ENCODE peak calls at places on chromosomes 3 and 15, in five cellular contexts. One of them, this sample, is unnamed.

GRCh38 chr3:128296469-128297251 is 143.4 kb downstream of the EEFSEC start:
- DNase-seq in psoas muscle: no peak
- DNase-seq in nephron progenitor cell: no peak
- DNase-seq in adipocyte: no peak
- DNase-seq in hepatocyte: no peak
- DNase-seq in this sample: no peak

GRCh38 chr15:83565553-83566159 is 88.3 kb upstream of the ADAMTSL3 start:
- DNase-seq in psoas muscle: no peak
- DNase-seq in nephron progenitor cell: peak; percentile 23
- DNase-seq in adipocyte: peak; percentile 54
- DNase-seq in hepatocyte: peak; percentile 57
- DNase-seq in this sample: no peak

GRCh38 chr15:36109943-36110658 is 469.3 kb upstream of the CDIN1 start:
- DNase-seq in psoas muscle: no peak
- DNase-seq in nephron progenitor cell: no peak
- DNase-seq in adipocyte: no peak
- DNase-seq in hepatocyte: no peak
- DNase-seq in this sample: peak; percentile 52

GRCh38 chr15:88894348-88894818 is 961 bp downstream of the HAPLN3 start:
- DNase-seq in psoas muscle: peak; percentile 64
- DNase-seq in nephron progenitor cell: peak; percentile 80
- DNase-seq in adipocyte: no peak
- DNase-seq in hepatocyte: peak; percentile 85
- DNase-seq in this sample: no peak

GRCh38 chr15:71274448-71274798 is 159.2 kb downstream of the THSD4 start:
- DNase-seq in psoas muscle: no peak
- DNase-seq in nephron progenitor cell: no peak
- DNase-seq in adipocyte: no peak
- DNase-seq in hepatocyte: no peak
- DNase-seq in this sample: no peak

GRCh38 chr15:67083135-67083766 is 17.8 kb downstream of the SMAD3 start:
- DNase-seq in psoas muscle: no peak
- DNase-seq in nephron progenitor cell: no peak
- DNase-seq in adipocyte: peak; percentile 58
- DNase-seq in hepatocyte: no peak
- DNase-seq in this sample: peak; percentile 30

GRCh38 chr3:58173029-58173669 is 37.6 kb downstream of the DNASE1L3 start:
- DNase-seq in psoas muscle: no peak
- DNase-seq in nephron progenitor cell: no peak
- DNase-seq in adipocyte: no peak
- DNase-seq in hepatocyte: no peak
- DNase-seq in this sample: no peak

GRCh38 chr3:173584093-173584833 is 186.7 kb downstream of the NLGN1 start:
- DNase-seq in psoas muscle: no peak
- DNase-seq in nephron progenitor cell: peak; percentile 59
- DNase-seq in adipocyte: peak; percentile 85
- DNase-seq in hepatocyte: peak; percentile 62
- DNase-seq in this sample: peak; percentile 25

GRCh38 chr3:90007786-90008499 is 900.5 kb downstream of the EPHA3 start:
- DNase-seq in psoas muscle: no peak
- DNase-seq in nephron progenitor cell: no peak
- DNase-seq in adipocyte: peak; percentile 68
- DNase-seq in hepatocyte: no peak
- DNase-seq in this sample: peak; percentile 93